ENCODE peak calls at places on chromosomes 5 and 9, in eight cellular contexts. Q is fibroblast of the aortic adventitia, V is K562, O is AG10803, F is GM06990, N is mesothelial cell of epicardium, T is GM20000, C is PC-9. Z is an unnamed sample.
A peak's percentile ranks its signal among the peaks of the same experiment; 100 is the strongest.

GRCh38 chr5:565782-566445 is 41.7 kb upstream of the SLC9A3 start:
- DNase-seq in Q (peak; percentile 22), V (no peak), O (peak; percentile 10), F (no peak), N (no peak), T (no peak), C (no peak), Z (no peak)

GRCh38 chr5:77266291-77266690 is 55.8 kb downstream of the PDE8B start:
- DNase-seq in Q (no peak), V (no peak), O (peak; percentile 51), F (no peak), N (no peak), T (no peak), C (no peak), Z (no peak)

GRCh38 chr5:157816682-157817268 is 42.2 kb downstream of the CLINT1 start:
- DNase-seq in Q (peak; percentile 52), V (no peak), O (peak; percentile 11), F (no peak), N (no peak), T (no peak), C (no peak), Z (no peak)

GRCh38 chr5:132777209-132778069 is at the start of gene SEPTIN8:
- DNase-seq in Q (peak; percentile 38), V (peak; percentile 87), O (peak; percentile 57), F (peak; percentile 68), N (peak; percentile 65), T (peak; percentile 91), C (no peak), Z (no peak)

GRCh38 chr9:136111910-136112309 is 6.8 kb downstream of the TMEM250 start:
- DNase-seq in Q (no peak), V (no peak), O (no peak), F (no peak), N (no peak), T (no peak), C (no peak), Z (no peak)

GRCh38 chr5:56489272-56489671 is 256.1 kb upstream of the ANKRD55 start:
- DNase-seq in Q (no peak), V (no peak), O (no peak), F (no peak), N (no peak), T (no peak), C (peak; percentile 58), Z (peak; percentile 7)

GRCh38 chr9:17613723-17614122 is 34.9 kb downstream of the SH3GL2 start:
- DNase-seq in Q (peak; percentile 12), V (no peak), O (peak; percentile 13), F (no peak), N (no peak), T (no peak), C (no peak), Z (no peak)

GRCh38 chr5:114174837-114175236 is 187.0 kb upstream of the KCNN2 start:
- DNase-seq in Q (no peak), V (no peak), O (no peak), F (no peak), N (no peak), T (no peak), C (no peak), Z (no peak)

GRCh38 chr5:36392818-36393217 is 91.1 kb upstream of the RANBP3L start:
- DNase-seq in Q (peak; percentile 89), V (no peak), O (peak; percentile 87), F (no peak), N (no peak), T (no peak), C (no peak), Z (no peak)

GRCh38 chr5:10355071-10355889 is 1.8 kb downstream of the MARCHF6 start:
- DNase-seq in Q (peak; percentile 57), V (no peak), O (peak; percentile 88), F (peak; percentile 57), N (no peak), T (no peak), C (peak; percentile 51), Z (no peak)

GRCh38 chr9:75265525-75265972 is 177.2 kb downstream of the OSTF1 start:
- DNase-seq in Q (peak; percentile 61), V (peak; percentile 38), O (peak; percentile 29), F (no peak), N (peak; percentile 58), T (peak; percentile 44), C (no peak), Z (no peak)

GRCh38 chr5:138466058-138466899 is 1.0 kb downstream of the EGR1 start:
- DNase-seq in Q (peak; percentile 55), V (peak; percentile 51), O (peak; percentile 66), F (peak; percentile 34), N (no peak), T (no peak), C (peak; percentile 37), Z (no peak)

GRCh38 chr9:36126016-36126786 is 10.3 kb upstream of the GLIPR2 start:
- DNase-seq in Q (no peak), V (no peak), O (no peak), F (no peak), N (no peak), T (peak; percentile 7), C (no peak), Z (no peak)

GRCh38 chr5:36300927-36301540 is 668 bp downstream of the RANBP3L start:
- DNase-seq in Q (peak; percentile 15), V (no peak), O (no peak), F (no peak), N (no peak), T (no peak), C (no peak), Z (no peak)

GRCh38 chr9:112135706-112136105 is 39.4 kb downstream of the SUSD1 start:
- DNase-seq in Q (peak; percentile 24), V (no peak), O (peak; percentile 20), F (no peak), N (no peak), T (no peak), C (no peak), Z (no peak)

GRCh38 chr5:81825237-81825636 is 74.3 kb upstream of the SSBP2 start:
- DNase-seq in Q (peak; percentile 85), V (no peak), O (peak; percentile 71), F (no peak), N (no peak), T (no peak), C (peak; percentile 80), Z (no peak)

GRCh38 chr9:134861586-134862334 is 18.9 kb upstream of the FCN2 start:
- DNase-seq in Q (no peak), V (no peak), O (no peak), F (no peak), N (no peak), T (no peak), C (no peak), Z (peak; percentile 39)

GRCh38 chr9:18489861-18490260 is 15.9 kb downstream of the ADAMTSL1 start:
- DNase-seq in Q (peak; percentile 79), V (no peak), O (peak; percentile 94), F (no peak), N (no peak), T (no peak), C (no peak), Z (no peak)

GRCh38 chr9:133144887-133145466 is 18.7 kb downstream of the GBGT1 start:
- DNase-seq in Q (no peak), V (no peak), O (no peak), F (no peak), N (no peak), T (no peak), C (no peak), Z (no peak)

GRCh38 chr5:43313854-43314457 is 744 bp upstream of the HMGCS1 start:
- DNase-seq in Q (no peak), V (no peak), O (no peak), F (no peak), N (no peak), T (no peak), C (no peak), Z (no peak)

GRCh38 chr5:6576861-6577501 is 55.9 kb downstream of the NSUN2 start:
- DNase-seq in Q (peak; percentile 77), V (peak; percentile 56), O (peak; percentile 67), F (no peak), N (peak; percentile 26), T (peak; percentile 65), C (peak; percentile 51), Z (peak; percentile 59)

GRCh38 chr9:132327537-132327936 is 27.2 kb downstream of the SETX start:
- DNase-seq in Q (no peak), V (no peak), O (no peak), F (no peak), N (no peak), T (no peak), C (no peak), Z (no peak)

GRCh38 chr9:130535818-130536521 is 43.4 kb upstream of the FUBP3 start:
- DNase-seq in Q (peak; percentile 65), V (peak; percentile 53), O (peak; percentile 39), F (no peak), N (peak; percentile 59), T (no peak), C (no peak), Z (no peak)

GRCh38 chr5:95861858-95862561 is 39.5 kb upstream of the GLRX start:
- DNase-seq in Q (peak; percentile 59), V (no peak), O (peak; percentile 72), F (no peak), N (no peak), T (no peak), C (peak; percentile 84), Z (no peak)

GRCh38 chr9:130981002-130981760 is 27.8 kb upstream of the LAMC3 start:
- DNase-seq in Q (no peak), V (peak; percentile 60), O (no peak), F (no peak), N (no peak), T (no peak), C (no peak), Z (peak; percentile 59)

DNA sequence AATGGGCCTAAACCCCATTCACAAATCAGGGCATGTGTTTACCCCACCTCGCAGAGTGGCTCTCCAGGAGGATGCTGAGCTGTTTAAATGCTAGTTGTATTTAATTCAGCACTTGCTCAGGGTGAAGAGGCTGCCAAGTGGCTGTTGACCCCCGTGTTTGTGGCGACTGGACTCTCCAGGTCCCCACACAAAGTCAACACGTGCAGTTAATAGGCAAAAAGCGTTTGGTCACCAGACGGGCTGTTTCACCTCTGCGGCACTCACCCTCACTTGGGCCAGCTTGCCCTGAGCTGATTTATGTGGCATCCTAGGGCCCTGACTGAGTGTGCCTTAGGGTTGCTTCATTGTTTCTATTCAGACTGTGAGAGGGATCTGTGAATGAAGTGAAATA is 152.3 kb downstream of the GAS1 start:
- DNase-seq in Q (peak; percentile 29), V (no peak), O (peak; percentile 65), F (no peak), N (no peak), T (no peak), C (no peak), Z (no peak)
- TF ChIP-seq CTCF in Q (no peak), V (no peak), O (no peak), F (no peak), N (no peak), T (no peak), C (no peak), Z (no peak)

GRCh38 chr5:62385136-62385535 is 18.6 kb downstream of the DIMT1 start:
- DNase-seq in Q (no peak), V (no peak), O (no peak), F (no peak), N (no peak), T (no peak), C (peak; percentile 86), Z (no peak)
- TF ChIP-seq CTCF in Q (no peak), V (no peak), O (no peak), F (no peak), N (no peak), T (no peak), C (no peak), Z (no peak)

GRCh38 chr9:125361837-125362531 is 100.4 kb downstream of the GAPVD1 start:
- DNase-seq in Q (peak; percentile 13), V (no peak), O (no peak), F (no peak), N (no peak), T (no peak), C (no peak), Z (no peak)
- TF ChIP-seq CTCF in Q (no peak), V (peak; percentile 56), O (peak; percentile 23), F (peak; percentile 30), N (no peak), T (no peak), C (no peak), Z (peak; percentile 42)

GRCh38 chr5:151463137-151464029 is 16.0 kb downstream of the SLC36A1 start:
- DNase-seq in Q (no peak), V (no peak), O (no peak), F (no peak), N (no peak), T (no peak), C (no peak), Z (no peak)
- TF ChIP-seq CTCF in Q (peak; percentile 38), V (no peak), O (peak; percentile 33), F (peak; percentile 31), N (peak; percentile 47), T (no peak), C (no peak), Z (peak; percentile 74)

Z was measured in type B pancreatic cell.